ENCODE peak calls at places on chromosomes 12 and 14, in ten cellular contexts. One of them, this sample, is unnamed.

GRCh38 chr12:57118711-57119271 is 7.6 kb upstream of the STAT6 start:
- DNase-seq in pancreas: no peak
- DNase-seq in left lung: no peak
- DNase-seq in stimulated activated CD4-positive, alpha-beta T cell treated with anti-CD3 and anti-CD28 coated beads, Interleukin-2, amount 100 ng/mL, for 24 hours: no peak
- DNase-seq in activated naive CD8-positive, alpha-beta T cell treated with anti-CD3 and anti-CD28 coated beads for 36 hours: no peak
- DNase-seq in adipocyte: no peak
- DNase-seq in left ventricle myocardium superior: no peak
- DNase-seq in NCI-H1105 treated with DMSO at 0.1 percent for 48 hours: no peak
- DNase-seq in coronary artery: no peak
- DNase-seq in MCF 10A: peak
- DNase-seq in this sample: no peak

GRCh38 chr12:58889557-58889956 is 30.7 kb downstream of the LRIG3 start:
- DNase-seq in pancreas: no peak
- DNase-seq in left lung: no peak
- DNase-seq in stimulated activated CD4-positive, alpha-beta T cell treated with anti-CD3 and anti-CD28 coated beads, Interleukin-2, amount 100 ng/mL, for 24 hours: no peak
- DNase-seq in activated naive CD8-positive, alpha-beta T cell treated with anti-CD3 and anti-CD28 coated beads for 36 hours: no peak
- DNase-seq in adipocyte: no peak
- DNase-seq in left ventricle myocardium superior: no peak
- DNase-seq in NCI-H1105 treated with DMSO at 0.1 percent for 48 hours: peak
- DNase-seq in coronary artery: no peak
- DNase-seq in MCF 10A: no peak
- DNase-seq in this sample: no peak

GRCh38 chr12:109757671-109758265 is 44.1 kb downstream of the FAM222A start:
- DNase-seq in pancreas: no peak
- DNase-seq in left lung: no peak
- DNase-seq in stimulated activated CD4-positive, alpha-beta T cell treated with anti-CD3 and anti-CD28 coated beads, Interleukin-2, amount 100 ng/mL, for 24 hours: no peak
- DNase-seq in activated naive CD8-positive, alpha-beta T cell treated with anti-CD3 and anti-CD28 coated beads for 36 hours: no peak
- DNase-seq in adipocyte: no peak
- DNase-seq in left ventricle myocardium superior: peak
- DNase-seq in NCI-H1105 treated with DMSO at 0.1 percent for 48 hours: no peak
- DNase-seq in coronary artery: peak
- DNase-seq in MCF 10A: no peak
- DNase-seq in this sample: no peak

GRCh38 chr12:31353730-31354708 is 28.1 kb upstream of the SINHCAF start:
- DNase-seq in pancreas: no peak
- DNase-seq in left lung: no peak
- DNase-seq in stimulated activated CD4-positive, alpha-beta T cell treated with anti-CD3 and anti-CD28 coated beads, Interleukin-2, amount 100 ng/mL, for 24 hours: no peak
- DNase-seq in activated naive CD8-positive, alpha-beta T cell treated with anti-CD3 and anti-CD28 coated beads for 36 hours: no peak
- DNase-seq in adipocyte: no peak
- DNase-seq in left ventricle myocardium superior: no peak
- DNase-seq in NCI-H1105 treated with DMSO at 0.1 percent for 48 hours: peak
- DNase-seq in coronary artery: no peak
- DNase-seq in MCF 10A: no peak
- DNase-seq in this sample: no peak

GRCh38 chr12:28121433-28121832 is 68.8 kb upstream of the CCDC91 start:
- DNase-seq in pancreas: no peak
- DNase-seq in left lung: no peak
- DNase-seq in stimulated activated CD4-positive, alpha-beta T cell treated with anti-CD3 and anti-CD28 coated beads, Interleukin-2, amount 100 ng/mL, for 24 hours: no peak
- DNase-seq in activated naive CD8-positive, alpha-beta T cell treated with anti-CD3 and anti-CD28 coated beads for 36 hours: no peak
- DNase-seq in adipocyte: peak
- DNase-seq in left ventricle myocardium superior: no peak
- DNase-seq in NCI-H1105 treated with DMSO at 0.1 percent for 48 hours: no peak
- DNase-seq in coronary artery: no peak
- DNase-seq in MCF 10A: no peak
- DNase-seq in this sample: no peak

GRCh38 chr14:90427848-90428426 is 31.1 kb downstream of the CALM1 start:
- DNase-seq in pancreas: no peak
- DNase-seq in left lung: no peak
- DNase-seq in stimulated activated CD4-positive, alpha-beta T cell treated with anti-CD3 and anti-CD28 coated beads, Interleukin-2, amount 100 ng/mL, for 24 hours: no peak
- DNase-seq in activated naive CD8-positive, alpha-beta T cell treated with anti-CD3 and anti-CD28 coated beads for 36 hours: no peak
- DNase-seq in adipocyte: no peak
- DNase-seq in left ventricle myocardium superior: no peak
- DNase-seq in NCI-H1105 treated with DMSO at 0.1 percent for 48 hours: no peak
- DNase-seq in coronary artery: no peak
- DNase-seq in MCF 10A: no peak
- DNase-seq in this sample: no peak

GRCh38 chr12:12705833-12706520 is 10.0 kb upstream of the GPR19 start:
- DNase-seq in pancreas: peak
- DNase-seq in left lung: no peak
- DNase-seq in stimulated activated CD4-positive, alpha-beta T cell treated with anti-CD3 and anti-CD28 coated beads, Interleukin-2, amount 100 ng/mL, for 24 hours: peak
- DNase-seq in activated naive CD8-positive, alpha-beta T cell treated with anti-CD3 and anti-CD28 coated beads for 36 hours: peak
- DNase-seq in adipocyte: no peak
- DNase-seq in left ventricle myocardium superior: peak
- DNase-seq in NCI-H1105 treated with DMSO at 0.1 percent for 48 hours: no peak
- DNase-seq in coronary artery: no peak
- DNase-seq in MCF 10A: no peak
- DNase-seq in this sample: no peak

GRCh38 chr12:116465892-116466291 is 93.3 kb upstream of the MAP1LC3B2 start:
- DNase-seq in pancreas: peak
- DNase-seq in left lung: no peak
- DNase-seq in stimulated activated CD4-positive, alpha-beta T cell treated with anti-CD3 and anti-CD28 coated beads, Interleukin-2, amount 100 ng/mL, for 24 hours: no peak
- DNase-seq in activated naive CD8-positive, alpha-beta T cell treated with anti-CD3 and anti-CD28 coated beads for 36 hours: no peak
- DNase-seq in adipocyte: no peak
- DNase-seq in left ventricle myocardium superior: no peak
- DNase-seq in NCI-H1105 treated with DMSO at 0.1 percent for 48 hours: no peak
- DNase-seq in coronary artery: no peak
- DNase-seq in MCF 10A: no peak
- DNase-seq in this sample: no peak

GRCh38 chr14:85454183-85454813 is 75.6 kb upstream of the FLRT2 start:
- DNase-seq in pancreas: no peak
- DNase-seq in left lung: no peak
- DNase-seq in stimulated activated CD4-positive, alpha-beta T cell treated with anti-CD3 and anti-CD28 coated beads, Interleukin-2, amount 100 ng/mL, for 24 hours: no peak
- DNase-seq in activated naive CD8-positive, alpha-beta T cell treated with anti-CD3 and anti-CD28 coated beads for 36 hours: no peak
- DNase-seq in adipocyte: no peak
- DNase-seq in left ventricle myocardium superior: no peak
- DNase-seq in NCI-H1105 treated with DMSO at 0.1 percent for 48 hours: no peak
- DNase-seq in coronary artery: no peak
- DNase-seq in MCF 10A: no peak
- DNase-seq in this sample: no peak

GRCh38 chr12:93183940-93184663 is 193.6 kb upstream of the NUDT4 start:
- DNase-seq in pancreas: no peak
- DNase-seq in left lung: no peak
- DNase-seq in stimulated activated CD4-positive, alpha-beta T cell treated with anti-CD3 and anti-CD28 coated beads, Interleukin-2, amount 100 ng/mL, for 24 hours: no peak
- DNase-seq in activated naive CD8-positive, alpha-beta T cell treated with anti-CD3 and anti-CD28 coated beads for 36 hours: no peak
- DNase-seq in adipocyte: peak
- DNase-seq in left ventricle myocardium superior: peak
- DNase-seq in NCI-H1105 treated with DMSO at 0.1 percent for 48 hours: no peak
- DNase-seq in coronary artery: no peak
- DNase-seq in MCF 10A: no peak
- DNase-seq in this sample: peak

GRCh38 chr14:85527006-85527405 is 2.9 kb upstream of the FLRT2 start:
- DNase-seq in pancreas: no peak
- DNase-seq in left lung: no peak
- DNase-seq in stimulated activated CD4-positive, alpha-beta T cell treated with anti-CD3 and anti-CD28 coated beads, Interleukin-2, amount 100 ng/mL, for 24 hours: no peak
- DNase-seq in activated naive CD8-positive, alpha-beta T cell treated with anti-CD3 and anti-CD28 coated beads for 36 hours: no peak
- DNase-seq in adipocyte: peak
- DNase-seq in left ventricle myocardium superior: no peak
- DNase-seq in NCI-H1105 treated with DMSO at 0.1 percent for 48 hours: no peak
- DNase-seq in coronary artery: no peak
- DNase-seq in MCF 10A: no peak
- DNase-seq in this sample: no peak

GRCh38 chr12:113853491-113853890 is 112.6 kb downstream of the RBM19 start:
- DNase-seq in pancreas: no peak
- DNase-seq in left lung: no peak
- DNase-seq in stimulated activated CD4-positive, alpha-beta T cell treated with anti-CD3 and anti-CD28 coated beads, Interleukin-2, amount 100 ng/mL, for 24 hours: no peak
- DNase-seq in activated naive CD8-positive, alpha-beta T cell treated with anti-CD3 and anti-CD28 coated beads for 36 hours: no peak
- DNase-seq in adipocyte: no peak
- DNase-seq in left ventricle myocardium superior: no peak
- DNase-seq in NCI-H1105 treated with DMSO at 0.1 percent for 48 hours: peak
- DNase-seq in coronary artery: no peak
- DNase-seq in MCF 10A: no peak
- DNase-seq in this sample: no peak

GRCh38 chr12:29273178-29273843 is 107.7 kb downstream of the ERGIC2 start:
- DNase-seq in pancreas: no peak
- DNase-seq in left lung: no peak
- DNase-seq in stimulated activated CD4-positive, alpha-beta T cell treated with anti-CD3 and anti-CD28 coated beads, Interleukin-2, amount 100 ng/mL, for 24 hours: no peak
- DNase-seq in activated naive CD8-positive, alpha-beta T cell treated with anti-CD3 and anti-CD28 coated beads for 36 hours: no peak
- DNase-seq in adipocyte: no peak
- DNase-seq in left ventricle myocardium superior: no peak
- DNase-seq in NCI-H1105 treated with DMSO at 0.1 percent for 48 hours: no peak
- DNase-seq in coronary artery: no peak
- DNase-seq in MCF 10A: no peak
- DNase-seq in this sample: no peak

GRCh38 chr12:95959107-95959506 is 16.0 kb downstream of the AMDHD1 start:
- DNase-seq in pancreas: no peak
- DNase-seq in left lung: no peak
- DNase-seq in stimulated activated CD4-positive, alpha-beta T cell treated with anti-CD3 and anti-CD28 coated beads, Interleukin-2, amount 100 ng/mL, for 24 hours: no peak
- DNase-seq in activated naive CD8-positive, alpha-beta T cell treated with anti-CD3 and anti-CD28 coated beads for 36 hours: no peak
- DNase-seq in adipocyte: peak
- DNase-seq in left ventricle myocardium superior: no peak
- DNase-seq in NCI-H1105 treated with DMSO at 0.1 percent for 48 hours: peak
- DNase-seq in coronary artery: no peak
- DNase-seq in MCF 10A: peak
- DNase-seq in this sample: no peak

GRCh38 chr12:39581592-39581991 is 38.0 kb downstream of the ABCD2 start:
- DNase-seq in pancreas: no peak
- DNase-seq in left lung: no peak
- DNase-seq in stimulated activated CD4-positive, alpha-beta T cell treated with anti-CD3 and anti-CD28 coated beads, Interleukin-2, amount 100 ng/mL, for 24 hours: no peak
- DNase-seq in activated naive CD8-positive, alpha-beta T cell treated with anti-CD3 and anti-CD28 coated beads for 36 hours: no peak
- DNase-seq in adipocyte: no peak
- DNase-seq in left ventricle myocardium superior: no peak
- DNase-seq in NCI-H1105 treated with DMSO at 0.1 percent for 48 hours: no peak
- DNase-seq in coronary artery: no peak
- DNase-seq in MCF 10A: peak
- DNase-seq in this sample: no peak

GRCh38 chr14:95943699-95944098 is 67.1 kb downstream of the TUNAR start:
- DNase-seq in pancreas: no peak
- DNase-seq in left lung: no peak
- DNase-seq in stimulated activated CD4-positive, alpha-beta T cell treated with anti-CD3 and anti-CD28 coated beads, Interleukin-2, amount 100 ng/mL, for 24 hours: no peak
- DNase-seq in activated naive CD8-positive, alpha-beta T cell treated with anti-CD3 and anti-CD28 coated beads for 36 hours: no peak
- DNase-seq in adipocyte: no peak
- DNase-seq in left ventricle myocardium superior: no peak
- DNase-seq in NCI-H1105 treated with DMSO at 0.1 percent for 48 hours: peak
- DNase-seq in coronary artery: no peak
- DNase-seq in MCF 10A: no peak
- DNase-seq in this sample: no peak

GRCh38 chr12:109443794-109444193 is 33.3 kb downstream of the KCTD10 start:
- DNase-seq in pancreas: no peak
- DNase-seq in left lung: no peak
- DNase-seq in stimulated activated CD4-positive, alpha-beta T cell treated with anti-CD3 and anti-CD28 coated beads, Interleukin-2, amount 100 ng/mL, for 24 hours: no peak
- DNase-seq in activated naive CD8-positive, alpha-beta T cell treated with anti-CD3 and anti-CD28 coated beads for 36 hours: no peak
- DNase-seq in adipocyte: peak
- DNase-seq in left ventricle myocardium superior: no peak
- DNase-seq in NCI-H1105 treated with DMSO at 0.1 percent for 48 hours: peak
- DNase-seq in coronary artery: no peak
- DNase-seq in MCF 10A: no peak
- DNase-seq in this sample: no peak

GRCh38 chr12:48977290-48978281 is 536 bp upstream of the WNT1 start:
- DNase-seq in pancreas: peak
- DNase-seq in left lung: peak
- DNase-seq in stimulated activated CD4-positive, alpha-beta T cell treated with anti-CD3 and anti-CD28 coated beads, Interleukin-2, amount 100 ng/mL, for 24 hours: peak
- DNase-seq in activated naive CD8-positive, alpha-beta T cell treated with anti-CD3 and anti-CD28 coated beads for 36 hours: peak
- DNase-seq in adipocyte: peak
- DNase-seq in left ventricle myocardium superior: peak
- DNase-seq in NCI-H1105 treated with DMSO at 0.1 percent for 48 hours: no peak
- DNase-seq in coronary artery: no peak
- DNase-seq in MCF 10A: peak
- DNase-seq in this sample: peak

GRCh38 chr12:92544321-92544720 is 158.5 kb upstream of the PLEKHG7 start:
- DNase-seq in pancreas: no peak
- DNase-seq in left lung: no peak
- DNase-seq in stimulated activated CD4-positive, alpha-beta T cell treated with anti-CD3 and anti-CD28 coated beads, Interleukin-2, amount 100 ng/mL, for 24 hours: no peak
- DNase-seq in activated naive CD8-positive, alpha-beta T cell treated with anti-CD3 and anti-CD28 coated beads for 36 hours: no peak
- DNase-seq in adipocyte: no peak
- DNase-seq in left ventricle myocardium superior: no peak
- DNase-seq in NCI-H1105 treated with DMSO at 0.1 percent for 48 hours: no peak
- DNase-seq in coronary artery: no peak
- DNase-seq in MCF 10A: no peak
- DNase-seq in this sample: no peak

GRCh38 chr14:68361231-68361630 is 431.6 kb downstream of the ZFP36L1 start:
- DNase-seq in pancreas: no peak
- DNase-seq in left lung: no peak
- DNase-seq in stimulated activated CD4-positive, alpha-beta T cell treated with anti-CD3 and anti-CD28 coated beads, Interleukin-2, amount 100 ng/mL, for 24 hours: no peak
- DNase-seq in activated naive CD8-positive, alpha-beta T cell treated with anti-CD3 and anti-CD28 coated beads for 36 hours: no peak
- DNase-seq in adipocyte: no peak
- DNase-seq in left ventricle myocardium superior: no peak
- DNase-seq in NCI-H1105 treated with DMSO at 0.1 percent for 48 hours: no peak
- DNase-seq in coronary artery: no peak
- DNase-seq in MCF 10A: peak
- DNase-seq in this sample: no peak

This sample was measured in GM06990.